ENCODE peak calls at places on chromosomes 5 and 9, in nine cellular contexts. D is H9; C is fibroblast of lung; R is activated CD8-positive, alpha-beta memory T cell treated with anti-CD3 and anti-CD28 coated beads, Interleukin-2, amount 10 ng/mL, durations not matched to agents 7 days and 5 days; T is activated gamma-delta T cell; U is KBM-7; E is left cardiac atrium; O is HT1080; M is fibroblast of mammary gland. H is an unnamed sample.

GRCh38 chr5:55344392-55344992 is 36.7 kb downstream of the MTREX start:
- DNase-seq in O (peak), C (peak), E (peak), D (peak), U (peak), T (no peak), R (peak), M (peak), H (peak)

GRCh38 chr5:12934722-12935121 is 1009.8 kb downstream of the DNAH5 start:
- DNase-seq in T (no peak), M (no peak), D (no peak), U (no peak), C (no peak), O (peak), R (no peak), E (no peak), H (no peak)

GRCh38 chr9:93111371-93112115 is 15.5 kb downstream of the CARD19 start:
- DNase-seq in M (no peak), U (no peak), C (peak), E (peak), O (peak), R (no peak), D (no peak), T (no peak), H (peak)

GRCh38 chr9:130240410-130241197 is 25.0 kb upstream of the HMCN2 start:
- DNase-seq in U (peak), E (no peak), M (peak), C (peak), R (peak), O (peak), D (peak), T (no peak), H (no peak)

GRCh38 chr5:175573493-175574269 is 84.2 kb upstream of the HRH2 start:
- DNase-seq in O (no peak), C (no peak), T (no peak), U (no peak), R (no peak), E (no peak), M (no peak), D (peak), H (no peak)

GRCh38 chr5:178404987-178405386 is 172.4 kb upstream of the PHYKPL start:
- DNase-seq in U (no peak), M (no peak), R (no peak), C (no peak), O (no peak), T (no peak), E (no peak), D (no peak), H (no peak)

GRCh38 chr5:171342362-171343111 is 33.5 kb downstream of the TLX3 start:
- DNase-seq in O (peak), T (no peak), C (peak), E (no peak), R (peak), U (peak), M (peak), D (peak), H (no peak)

GRCh38 chr9:131714161-131714646 is 25.7 kb downstream of the RAPGEF1 start:
- DNase-seq in D (no peak), U (no peak), C (peak), R (no peak), E (peak), O (peak), T (no peak), M (peak), H (no peak)

GRCh38 chr5:10482791-10483530 is 41.3 kb downstream of the ROPN1L start:
- DNase-seq in M (no peak), C (no peak), U (no peak), R (no peak), T (no peak), E (no peak), D (no peak), O (no peak), H (no peak)

GRCh38 chr5:72441861-72442540 is 65.2 kb downstream of the ZNF366 start:
- DNase-seq in E (no peak), D (no peak), M (peak), U (no peak), O (peak), T (no peak), R (no peak), C (peak), H (peak)

GRCh38 chr5:72213482-72213881 is 106.2 kb downstream of the MAP1B start:
- DNase-seq in C (no peak), T (no peak), D (no peak), R (no peak), U (no peak), E (no peak), M (no peak), O (no peak), H (no peak)

GRCh38 chr5:110442856-110443255 is 283.6 kb downstream of the TMEM232 start:
- DNase-seq in D (no peak), T (no peak), O (no peak), E (no peak), R (no peak), C (no peak), M (no peak), U (no peak), H (no peak)

GRCh38 chr5:56950626-56951130 is 1.2 kb downstream of the MIER3 start:
- DNase-seq in O (peak), U (peak), T (peak), C (peak), R (peak), E (peak), D (peak), M (peak), H (peak)

GRCh38 chr5:179317411-179318192 is 27.7 kb downstream of the ADAMTS2 start:
- DNase-seq in O (no peak), U (no peak), T (no peak), M (no peak), C (no peak), E (peak), R (no peak), D (no peak), H (no peak)

GRCh38 chr9:133129001-133129799 is 8.2 kb upstream of the RALGDS start:
- DNase-seq in E (no peak), U (no peak), M (no peak), R (no peak), O (no peak), D (no peak), C (no peak), T (peak), H (no peak)

GRCh38 chr5:61731946-61732314 is 399.9 kb downstream of the ZSWIM6 start:
- DNase-seq in E (no peak), C (no peak), O (no peak), T (no peak), M (no peak), D (no peak), U (no peak), R (no peak), H (no peak)

GRCh38 chr5:16759147-16759800 is 142.5 kb upstream of the RETREG1 start:
- DNase-seq in U (peak), D (no peak), C (peak), O (no peak), R (peak), M (no peak), E (no peak), T (no peak), H (no peak)

GRCh38 chr5:128536861-128537305 is 1.2 kb downstream of the FBN2 start:
- DNase-seq in E (no peak), U (peak), C (peak), M (peak), T (no peak), D (peak), R (no peak), O (no peak), H (no peak)